ENCODE peak calls at places on chromosomes 1 and 21, in ten cellular contexts. G is heart right ventricle, R is germinal center, C is mesendoderm, D is A549, S is GM12891, V is HEK293T, Y is activated T-helper 1 cell treated with Interleukin-2 at 50 U/mL for 16 hours, M is Right ventricle myocardium superior, I is iris pigment epithelial cell. X is an unnamed sample.

GRCh38 chr1:45979778-45980176 is 152.7 kb downstream of the PIK3R3 start:
- DNase-seq in V (no peak), I (no peak), S (no peak), Y (no peak), G (no peak), R (no peak), M (no peak), C (no peak), D (no peak), X (no peak)

GRCh38 chr21:25385912-25386474 is 221.3 kb downstream of the MRPL39 start:
- DNase-seq in Y (no peak), V (peak; percentile 54), R (peak; percentile 38), D (peak; percentile 57), S (no peak), M (no peak), C (peak; percentile 83), G (no peak), I (peak; percentile 53), X (peak; percentile 80)

GRCh38 chr1:113904292-113904673 is 316 bp downstream of the AP4B1 start:
- DNase-seq in C (peak; percentile 89), R (peak; percentile 46), V (peak; percentile 63), G (no peak), Y (no peak), M (no peak), D (no peak), S (no peak), I (no peak), X (no peak)

GRCh38 chr1:192539450-192540132 is 36.0 kb upstream of the RGS1 start:
- DNase-seq in I (peak; percentile 94), V (no peak), R (no peak), C (peak; percentile 84), M (no peak), S (no peak), D (peak; percentile 79), G (no peak), Y (no peak), X (peak; percentile 93)

GRCh38 chr21:32335601-32336575 is 37.2 kb downstream of the MRAP start:
- DNase-seq in V (no peak), R (no peak), S (no peak), G (no peak), Y (no peak), D (no peak), C (no peak), I (peak; percentile 41), M (no peak), X (no peak)

GRCh38 chr1:192485692-192486436 is 89.7 kb upstream of the RGS1 start:
- DNase-seq in V (no peak), M (peak; percentile 49), D (peak; percentile 75), G (peak; percentile 11), Y (no peak), R (no peak), I (peak; percentile 99), S (no peak), C (no peak), X (peak; percentile 78)

GRCh38 chr1:193480755-193481154 is 294.3 kb upstream of the B3GALT2 start:
- DNase-seq in I (no peak), R (no peak), Y (no peak), D (no peak), S (no peak), M (no peak), C (peak; percentile 14), V (no peak), G (no peak), X (no peak)

GRCh38 chr1:85115933-85116332 is 67.6 kb upstream of the MCOLN3 start:
- DNase-seq in G (no peak), S (no peak), I (no peak), Y (no peak), R (no peak), C (no peak), M (no peak), V (no peak), D (no peak), X (no peak)

GRCh38 chr1:191125950-191126349 is 648.3 kb upstream of the BRINP3 start:
- DNase-seq in V (no peak), Y (no peak), G (no peak), S (no peak), R (no peak), D (no peak), C (no peak), I (no peak), M (peak; percentile 24), X (no peak)

GRCh38 chr1:182614796-182615451 is 10.7 kb upstream of the RGS16 start:
- DNase-seq in M (peak; percentile 91), Y (peak; percentile 25), V (peak; percentile 67), R (peak; percentile 63), D (peak; percentile 42), I (peak; percentile 76), G (peak; percentile 83), S (peak; percentile 46), C (peak; percentile 97), X (peak; percentile 39)

GRCh38 chr1:160618763-160619274 is 28.0 kb downstream of the SLAMF1 start:
- DNase-seq in I (no peak), D (peak; percentile 51), S (no peak), M (no peak), C (peak; percentile 50), Y (no peak), G (no peak), V (peak; percentile 44), R (no peak), X (no peak)

GRCh38 chr1:32893198-32894018 is 7.1 kb downstream of the HPCA start:
- DNase-seq in M (no peak), Y (no peak), I (peak; percentile 23), G (no peak), C (peak; percentile 75), D (peak; percentile 38), S (no peak), V (peak; percentile 70), R (no peak), X (no peak)

GRCh38 chr1:172977296-172978027 is 73.3 kb downstream of the TNFSF18 start:
- DNase-seq in I (peak; percentile 25), G (no peak), C (no peak), R (no peak), S (no peak), Y (no peak), D (no peak), V (no peak), M (no peak), X (no peak)

GRCh38 chr1:161910516-161911077 is 113.1 kb downstream of the OLFML2B start:
- DNase-seq in M (no peak), R (no peak), S (no peak), Y (no peak), G (no peak), D (no peak), I (peak; percentile 61), V (no peak), C (no peak), X (no peak)

GRCh38 chr1:94876362-94876761 is 50.5 kb downstream of the CNN3 start:
- DNase-seq in D (no peak), G (no peak), Y (no peak), I (peak; percentile 41), V (no peak), R (no peak), S (no peak), C (no peak), M (no peak), X (no peak)

GRCh38 chr1:10819198-10819901 is 22.9 kb upstream of the CASZ1 start:
- DNase-seq in M (no peak), Y (no peak), S (no peak), V (no peak), I (no peak), R (no peak), D (no peak), C (no peak), G (no peak), X (no peak)

GRCh38 chr1:226541631-226542622 is 6.6 kb upstream of the STUM start:
- DNase-seq in G (peak; percentile 32), D (no peak), S (no peak), M (no peak), R (no peak), Y (no peak), V (no peak), I (peak; percentile 27), C (no peak), X (no peak)

GRCh38 chr1:229440821-229441537 is 7.1 kb upstream of the ACTA1 start:
- DNase-seq in R (no peak), M (no peak), V (no peak), G (no peak), D (peak; percentile 14), I (peak; percentile 81), S (no peak), C (no peak), Y (no peak), X (peak; percentile 93)

GRCh38 chr1:66598670-66599069 is 64.7 kb downstream of the SGIP1 start:
- DNase-seq in R (no peak), Y (no peak), M (no peak), D (no peak), I (peak; percentile 88), S (no peak), V (no peak), C (peak; percentile 21), G (no peak), X (peak; percentile 36)

GRCh38 chr1:171664976-171665375 is 12.5 kb upstream of the MYOC start:
- DNase-seq in S (no peak), Y (no peak), I (peak; percentile 8), R (no peak), V (no peak), D (no peak), M (no peak), C (peak; percentile 40), G (no peak), X (no peak)

GRCh38 chr21:41345934-41346685 is 15.7 kb upstream of the MX2 start:
- DNase-seq in C (no peak), G (no peak), V (no peak), S (no peak), D (no peak), Y (no peak), M (no peak), I (no peak), R (no peak), X (peak; percentile 17)

GRCh38 chr1:39250460-39251240 is 46.2 kb downstream of the MACF1 start:
- DNase-seq in Y (no peak), V (no peak), S (no peak), M (no peak), R (no peak), I (peak; percentile 55), G (no peak), C (no peak), D (no peak), X (no peak)

GRCh38 chr1:110067957-110068645 is 2.4 kb downstream of the ALX3 start:
- DNase-seq in D (no peak), V (no peak), G (no peak), Y (no peak), C (peak; percentile 73), S (no peak), I (no peak), R (no peak), M (no peak), X (no peak)

GRCh38 chr1:1093610-1093943 is 19.5 kb upstream of the RNF223 start:
- DNase-seq in S (no peak), V (no peak), D (no peak), I (no peak), M (no peak), Y (no peak), G (peak; percentile 14), R (no peak), C (no peak), X (no peak)

GRCh38 chr1:226063362-226064167 is 1.0 kb downstream of the H3-3A start:
- DNase-seq in Y (peak; percentile 35), S (no peak), I (peak; percentile 40), D (peak; percentile 31), R (peak; percentile 50), C (peak; percentile 64), G (peak; percentile 29), V (no peak), M (peak; percentile 56), X (no peak)

GRCh38 chr1:67804710-67805109 is 28.6 kb downstream of the GNG12 start:
- DNase-seq in D (no peak), C (peak; percentile 31), S (no peak), G (no peak), Y (no peak), M (no peak), I (no peak), R (no peak), V (no peak), X (no peak)

GRCh38 chr21:45373991-45374816 is 30.8 kb upstream of the COL18A1 start:
- DNase-seq in V (no peak), Y (no peak), M (peak; percentile 30), S (no peak), I (no peak), D (no peak), C (no peak), G (peak; percentile 18), R (no peak), X (no peak)

GRCh38 chr1:209862598-209863498 is 35.1 kb downstream of the UTP25 start:
- DNase-seq in Y (no peak), G (no peak), D (no peak), I (no peak), V (no peak), C (no peak), S (no peak), R (no peak), M (no peak), X (no peak)